ENCODE peak calls at places on chromosomes 16 and 17, in six cellular contexts. D is fibroblast of mammary gland; V is keratinocyte; R is CD4-positive, CD25-positive, alpha-beta regulatory T cell; U is BE2C; W is AG04449. N is an unnamed sample.

GRCh38 chr17:9150407-9151090 is 129.2 kb downstream of the NTN1 start:
- DNase-seq in D (no peak), V (no peak), R (no peak), U (no peak), W (no peak), N (no peak)

GRCh38 chr16:74896389-74897370 is 88.2 kb downstream of the WDR59 start:
- DNase-seq in D (peak; percentile 82), V (peak; percentile 41), R (no peak), U (no peak), W (peak; percentile 7), N (peak; percentile 25)

GRCh38 chr17:35312790-35313711 is 60.4 kb downstream of the SLFN11 start:
- DNase-seq in D (peak; percentile 76), V (peak; percentile 15), R (peak; percentile 97), U (peak; percentile 33), W (peak; percentile 16), N (peak; percentile 5)

GRCh38 chr17:29617125-29617480 is 5.6 kb downstream of the CORO6 start:
- DNase-seq in D (peak; percentile 70), V (no peak), R (peak; percentile 95), U (peak; percentile 78), W (no peak), N (no peak)

GRCh38 chr17:31680126-31680525 is 178.9 kb downstream of the COPRS start:
- DNase-seq in D (no peak), V (no peak), R (peak; percentile 11), U (no peak), W (no peak), N (no peak)

GRCh38 chr17:64399071-64399766 is 8.6 kb upstream of the PECAM1 start:
- DNase-seq in D (no peak), V (no peak), R (peak; percentile 26), U (no peak), W (no peak), N (peak; percentile 32)

GRCh38 chr17:28839221-28839620 is 3.4 kb downstream of the FAM222B start:
- DNase-seq in D (no peak), V (no peak), R (no peak), U (no peak), W (no peak), N (no peak)

GRCh38 chr17:82623707-82624106 is 24.5 kb downstream of the WDR45B start:
- DNase-seq in D (no peak), V (no peak), R (no peak), U (no peak), W (no peak), N (no peak)

GRCh38 chr16:59412275-59412841 is 678.2 kb upstream of the GOT2 start:
- DNase-seq in D (peak; percentile 7), V (no peak), R (no peak), U (no peak), W (no peak), N (no peak)

GRCh38 chr16:23642246-23642774 is 1.0 kb downstream of the DCTN5 start:
- DNase-seq in D (no peak), V (no peak), R (peak; percentile 7), U (no peak), W (no peak), N (no peak)
- H3K4me3 ChIP-seq in D (peak overlapping the region; percentile 87), V (peak overlapping the region; percentile 99), R (peak overlapping the region; percentile 67), U (peak overlapping the region; percentile 100), W (peak overlapping the region; percentile 99), N (peak overlapping the region; percentile 99)

DNA sequence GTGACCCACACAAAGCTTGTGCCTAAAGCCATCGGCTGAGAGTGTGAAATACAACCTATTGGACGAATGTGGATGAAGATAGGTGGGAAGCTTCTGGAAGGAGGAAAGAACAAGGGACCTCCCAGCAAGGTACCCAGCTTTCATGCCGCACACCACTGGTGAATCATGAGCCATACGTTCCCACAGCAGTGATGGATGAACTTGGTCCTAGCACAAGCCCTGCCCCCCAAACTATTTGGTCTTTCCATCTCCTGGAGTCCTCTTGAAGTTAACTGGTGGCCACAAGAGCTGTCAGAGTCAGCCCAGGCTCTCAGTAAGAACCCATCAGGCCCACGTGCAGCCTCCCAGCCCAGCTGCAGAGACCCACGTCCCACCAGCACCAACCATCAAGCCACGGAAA is 102.8 kb downstream of the ZFHX3 start:
- DNase-seq in D (no peak), V (no peak), R (no peak), U (no peak), W (no peak), N (no peak)
- H3K4me3 ChIP-seq in D (no peak overlapping the region), V (no peak overlapping the region), R (no peak overlapping the region), U (no peak overlapping the region), W (no peak overlapping the region), N (no peak overlapping the region)

GRCh38 chr17:61416540-61417363 is 17.1 kb downstream of the TBX2 start:
- DNase-seq in D (peak; percentile 84), V (no peak), R (peak; percentile 48), U (peak; percentile 94), W (no peak), N (peak; percentile 47)
- H3K4me3 ChIP-seq in D (peak overlapping the region; percentile 24), V (no peak overlapping the region), R (no peak overlapping the region), U (no peak overlapping the region), W (peak overlapping the region; percentile 23), N (no peak overlapping the region)

GRCh38 chr17:48545539-48545938 is 630 bp upstream of the HOXB2 start:
- DNase-seq in D (no peak), V (no peak), R (no peak), U (no peak), W (no peak), N (no peak)
- H3K4me3 ChIP-seq in D (no peak overlapping the region), V (no peak overlapping the region), R (peak overlapping the region; percentile 59), U (no peak overlapping the region), W (peak overlapping the region; percentile 84), N (peak overlapping the region; percentile 87)

DNA sequence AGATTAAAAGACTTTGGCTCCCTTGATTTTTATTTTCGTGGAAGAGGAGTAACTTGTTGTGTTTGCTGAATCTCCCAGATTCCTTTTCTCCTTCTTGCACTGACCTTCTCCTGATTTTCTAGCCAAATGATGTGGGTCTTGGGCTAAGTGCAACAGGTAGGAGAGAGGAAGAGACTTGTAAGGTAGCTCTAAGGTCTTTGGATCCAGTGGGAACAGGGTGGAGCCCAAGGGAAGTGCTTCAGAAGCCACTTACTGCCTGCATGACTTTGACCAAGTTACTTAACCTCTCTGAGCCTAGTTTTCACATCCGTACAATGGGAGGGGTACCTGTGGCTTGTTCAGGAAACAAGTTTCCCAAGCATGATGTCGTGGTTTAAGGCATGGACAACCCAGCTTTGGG is 111.3 kb upstream of the IRX3 start:
- DNase-seq in D (no peak), V (no peak), R (no peak), U (no peak), W (no peak), N (no peak)
- H3K4me3 ChIP-seq in D (no peak overlapping the region), V (no peak overlapping the region), R (no peak overlapping the region), U (no peak overlapping the region), W (no peak overlapping the region), N (no peak overlapping the region)

N was measured in kidney epithelial cell.